ENCODE peak calls at places on chromosomes 3 and 15, in eight cellular contexts. One of them, this sample, is unnamed.
A peak's percentile ranks its signal among the peaks of the same experiment; 100 is the strongest.

GRCh38 chr3:196127308-196128040 is 45.6 kb upstream of the TFRC start:
- DNase-seq in Jurkat, Clone E6-1: peak; percentile 67
- DNase-seq in HEK293T: no peak
- DNase-seq in GM10248: no peak
- DNase-seq in neural crest cell: no peak
- DNase-seq in G401: no peak
- DNase-seq in ovary: no peak
- DNase-seq in pancreas: no peak
- DNase-seq in this sample: no peak

GRCh38 chr3:196406806-196407470 is 25.3 kb downstream of the UBXN7 start:
- DNase-seq in Jurkat, Clone E6-1: no peak
- DNase-seq in HEK293T: no peak
- DNase-seq in GM10248: no peak
- DNase-seq in neural crest cell: no peak
- DNase-seq in G401: peak; percentile 41
- DNase-seq in ovary: no peak
- DNase-seq in pancreas: no peak
- DNase-seq in this sample: peak; percentile 25

GRCh38 chr3:109275702-109276293 is 40.5 kb downstream of the DPPA2 start:
- DNase-seq in Jurkat, Clone E6-1: no peak
- DNase-seq in HEK293T: peak; percentile 41
- DNase-seq in GM10248: no peak
- DNase-seq in neural crest cell: peak; percentile 58
- DNase-seq in G401: no peak
- DNase-seq in ovary: no peak
- DNase-seq in pancreas: peak; percentile 11
- DNase-seq in this sample: peak; percentile 2

GRCh38 chr15:41465822-41466421 is 27.8 kb upstream of the ITPKA start:
- DNase-seq in Jurkat, Clone E6-1: peak; percentile 55
- DNase-seq in HEK293T: peak; percentile 36
- DNase-seq in GM10248: peak; percentile 52
- DNase-seq in neural crest cell: peak; percentile 34
- DNase-seq in G401: peak; percentile 54
- DNase-seq in ovary: no peak
- DNase-seq in pancreas: no peak
- DNase-seq in this sample: peak; percentile 65

GRCh38 chr3:7640787-7641186 is 779.9 kb downstream of the GRM7 start:
- DNase-seq in Jurkat, Clone E6-1: no peak
- DNase-seq in HEK293T: no peak
- DNase-seq in GM10248: no peak
- DNase-seq in neural crest cell: no peak
- DNase-seq in G401: no peak
- DNase-seq in ovary: no peak
- DNase-seq in pancreas: no peak
- DNase-seq in this sample: no peak

GRCh38 chr3:119637679-119638525 is 22.5 kb downstream of the POPDC2 start:
- DNase-seq in Jurkat, Clone E6-1: no peak
- DNase-seq in HEK293T: no peak
- DNase-seq in GM10248: peak; percentile 39
- DNase-seq in neural crest cell: no peak
- DNase-seq in G401: no peak
- DNase-seq in ovary: no peak
- DNase-seq in pancreas: no peak
- DNase-seq in this sample: no peak

GRCh38 chr3:143208976-143209714 is 89.6 kb downstream of the CHST2 start:
- DNase-seq in Jurkat, Clone E6-1: peak; percentile 60
- DNase-seq in HEK293T: no peak
- DNase-seq in GM10248: no peak
- DNase-seq in neural crest cell: no peak
- DNase-seq in G401: no peak
- DNase-seq in ovary: no peak
- DNase-seq in pancreas: no peak
- DNase-seq in this sample: no peak

GRCh38 chr3:189277711-189278110 is 105.9 kb downstream of the TPRG1 start:
- DNase-seq in Jurkat, Clone E6-1: no peak
- DNase-seq in HEK293T: no peak
- DNase-seq in GM10248: no peak
- DNase-seq in neural crest cell: no peak
- DNase-seq in G401: no peak
- DNase-seq in ovary: no peak
- DNase-seq in pancreas: no peak
- DNase-seq in this sample: no peak

GRCh38 chr3:24360946-24361345 is 133.7 kb downstream of the THRB start:
- DNase-seq in Jurkat, Clone E6-1: no peak
- DNase-seq in HEK293T: no peak
- DNase-seq in GM10248: no peak
- DNase-seq in neural crest cell: no peak
- DNase-seq in G401: no peak
- DNase-seq in ovary: no peak
- DNase-seq in pancreas: no peak
- DNase-seq in this sample: no peak

GRCh38 chr3:46372492-46373359 is 2.0 kb downstream of the CCR5 start:
- DNase-seq in Jurkat, Clone E6-1: peak; percentile 54
- DNase-seq in HEK293T: peak; percentile 32
- DNase-seq in GM10248: no peak
- DNase-seq in neural crest cell: no peak
- DNase-seq in G401: peak; percentile 18
- DNase-seq in ovary: no peak
- DNase-seq in pancreas: no peak
- DNase-seq in this sample: peak; percentile 34

GRCh38 chr15:69760890-69761568 is 308.4 kb downstream of the RPLP1 start:
- DNase-seq in Jurkat, Clone E6-1: peak; percentile 81
- DNase-seq in HEK293T: no peak
- DNase-seq in GM10248: peak; percentile 65
- DNase-seq in neural crest cell: no peak
- DNase-seq in G401: no peak
- DNase-seq in ovary: peak; percentile 72
- DNase-seq in pancreas: no peak
- DNase-seq in this sample: no peak

GRCh38 chr15:41855121-41855941 is 16.7 kb downstream of the PLA2G4B start:
- DNase-seq in Jurkat, Clone E6-1: no peak
- DNase-seq in HEK293T: no peak
- DNase-seq in GM10248: no peak
- DNase-seq in neural crest cell: no peak
- DNase-seq in G401: peak; percentile 62
- DNase-seq in ovary: no peak
- DNase-seq in pancreas: no peak
- DNase-seq in this sample: no peak

GRCh38 chr15:66940368-66940767 is 125.0 kb upstream of the SMAD3 start:
- DNase-seq in Jurkat, Clone E6-1: no peak
- DNase-seq in HEK293T: no peak
- DNase-seq in GM10248: peak; percentile 50
- DNase-seq in neural crest cell: no peak
- DNase-seq in G401: no peak
- DNase-seq in ovary: no peak
- DNase-seq in pancreas: no peak
- DNase-seq in this sample: no peak

GRCh38 chr3:56468184-56469106 is at the start of gene ERC2:
- DNase-seq in Jurkat, Clone E6-1: no peak
- DNase-seq in HEK293T: peak; percentile 86
- DNase-seq in GM10248: no peak
- DNase-seq in neural crest cell: peak; percentile 78
- DNase-seq in G401: peak; percentile 76
- DNase-seq in ovary: peak; percentile 40
- DNase-seq in pancreas: peak; percentile 59
- DNase-seq in this sample: peak; percentile 68

GRCh38 chr3:61110576-61110975 is 140.7 kb downstream of the FHIT start:
- DNase-seq in Jurkat, Clone E6-1: no peak
- DNase-seq in HEK293T: no peak
- DNase-seq in GM10248: peak; percentile 30
- DNase-seq in neural crest cell: no peak
- DNase-seq in G401: no peak
- DNase-seq in ovary: no peak
- DNase-seq in pancreas: no peak
- DNase-seq in this sample: no peak

GRCh38 chr15:63354771-63355650 is 26.6 kb downstream of the CA12 start:
- DNase-seq in Jurkat, Clone E6-1: no peak
- DNase-seq in HEK293T: no peak
- DNase-seq in GM10248: no peak
- DNase-seq in neural crest cell: no peak
- DNase-seq in G401: no peak
- DNase-seq in ovary: no peak
- DNase-seq in pancreas: no peak
- DNase-seq in this sample: no peak

GRCh38 chr15:42508263-42508690 is 12.8 kb downstream of the SNAP23 start:
- DNase-seq in Jurkat, Clone E6-1: no peak
- DNase-seq in HEK293T: no peak
- DNase-seq in GM10248: no peak
- DNase-seq in neural crest cell: no peak
- DNase-seq in G401: no peak
- DNase-seq in ovary: peak; percentile 65
- DNase-seq in pancreas: no peak
- DNase-seq in this sample: no peak

GRCh38 chr3:69082805-69083204 is 1.9 kb upstream of the ARL6IP5 start:
- DNase-seq in Jurkat, Clone E6-1: peak; percentile 28
- DNase-seq in HEK293T: no peak
- DNase-seq in GM10248: peak; percentile 62
- DNase-seq in neural crest cell: no peak
- DNase-seq in G401: no peak
- DNase-seq in ovary: no peak
- DNase-seq in pancreas: no peak
- DNase-seq in this sample: no peak

GRCh38 chr3:154932633-154933032 is 147.5 kb upstream of the MME start:
- DNase-seq in Jurkat, Clone E6-1: no peak
- DNase-seq in HEK293T: no peak
- DNase-seq in GM10248: no peak
- DNase-seq in neural crest cell: no peak
- DNase-seq in G401: no peak
- DNase-seq in ovary: no peak
- DNase-seq in pancreas: no peak
- DNase-seq in this sample: no peak

GRCh38 chr15:89971592-89971997 is 29.5 kb upstream of the ZNF710 start:
- DNase-seq in Jurkat, Clone E6-1: peak; percentile 71
- DNase-seq in HEK293T: peak; percentile 89
- DNase-seq in GM10248: peak; percentile 73
- DNase-seq in neural crest cell: peak; percentile 65
- DNase-seq in G401: peak; percentile 51
- DNase-seq in ovary: peak; percentile 28
- DNase-seq in pancreas: peak; percentile 77
- DNase-seq in this sample: peak; percentile 65

GRCh38 chr15:101028321-101028720 is 109.2 kb downstream of the LRRK1 start:
- DNase-seq in Jurkat, Clone E6-1: no peak
- DNase-seq in HEK293T: no peak
- DNase-seq in GM10248: no peak
- DNase-seq in neural crest cell: no peak
- DNase-seq in G401: no peak
- DNase-seq in ovary: peak; percentile 8
- DNase-seq in pancreas: no peak
- DNase-seq in this sample: no peak

GRCh38 chr15:25170113-25170731 is 215.4 kb downstream of the SNRPN start:
- DNase-seq in Jurkat, Clone E6-1: no peak
- DNase-seq in HEK293T: no peak
- DNase-seq in GM10248: no peak
- DNase-seq in neural crest cell: no peak
- DNase-seq in G401: no peak
- DNase-seq in ovary: peak; percentile 8
- DNase-seq in pancreas: peak; percentile 6
- DNase-seq in this sample: no peak

GRCh38 chr3:153089620-153090019 is 72.4 kb upstream of the RAP2B start:
- DNase-seq in Jurkat, Clone E6-1: no peak
- DNase-seq in HEK293T: no peak
- DNase-seq in GM10248: no peak
- DNase-seq in neural crest cell: no peak
- DNase-seq in G401: no peak
- DNase-seq in ovary: no peak
- DNase-seq in pancreas: no peak
- DNase-seq in this sample: no peak

GRCh38 chr15:81888748-81889479 is 156.9 kb downstream of the MEX3B start:
- DNase-seq in Jurkat, Clone E6-1: no peak
- DNase-seq in HEK293T: no peak
- DNase-seq in GM10248: no peak
- DNase-seq in neural crest cell: no peak
- DNase-seq in G401: no peak
- DNase-seq in ovary: no peak
- DNase-seq in pancreas: no peak
- DNase-seq in this sample: no peak

GRCh38 chr3:132417695-132418520 is 606 bp downstream of the DNAJC13 start:
- DNase-seq in Jurkat, Clone E6-1: peak; percentile 44
- DNase-seq in HEK293T: peak; percentile 57
- DNase-seq in GM10248: peak; percentile 57
- DNase-seq in neural crest cell: no peak
- DNase-seq in G401: peak; percentile 48
- DNase-seq in ovary: peak; percentile 29
- DNase-seq in pancreas: peak; percentile 60
- DNase-seq in this sample: peak; percentile 53

GRCh38 chr3:170632780-170633179 is 46.9 kb upstream of the SLC7A14 start:
- DNase-seq in Jurkat, Clone E6-1: no peak
- DNase-seq in HEK293T: no peak
- DNase-seq in GM10248: peak; percentile 73
- DNase-seq in neural crest cell: no peak
- DNase-seq in G401: no peak
- DNase-seq in ovary: no peak
- DNase-seq in pancreas: no peak
- DNase-seq in this sample: no peak

GRCh38 chr3:75180945-75181298 is 483.2 kb upstream of the FRG2C start:
- DNase-seq in Jurkat, Clone E6-1: no peak
- DNase-seq in HEK293T: no peak
- DNase-seq in GM10248: no peak
- DNase-seq in neural crest cell: no peak
- DNase-seq in G401: no peak
- DNase-seq in ovary: no peak
- DNase-seq in pancreas: no peak
- DNase-seq in this sample: no peak

GRCh38 chr3:107431048-107431297 is 53.7 kb downstream of the CCDC54 start:
- DNase-seq in Jurkat, Clone E6-1: no peak
- DNase-seq in HEK293T: no peak
- DNase-seq in GM10248: no peak
- DNase-seq in neural crest cell: no peak
- DNase-seq in G401: peak; percentile 66
- DNase-seq in ovary: peak; percentile 58
- DNase-seq in pancreas: no peak
- DNase-seq in this sample: no peak

GRCh38 chr15:73983773-73984172 is 8.3 kb downstream of the STOML1 start:
- DNase-seq in Jurkat, Clone E6-1: no peak
- DNase-seq in HEK293T: no peak
- DNase-seq in GM10248: no peak
- DNase-seq in neural crest cell: no peak
- DNase-seq in G401: no peak
- DNase-seq in ovary: no peak
- DNase-seq in pancreas: no peak
- DNase-seq in this sample: no peak

GRCh38 chr15:94080416-94080815 is 150.9 kb upstream of the MCTP2 start:
- DNase-seq in Jurkat, Clone E6-1: no peak
- DNase-seq in HEK293T: no peak
- DNase-seq in GM10248: no peak
- DNase-seq in neural crest cell: no peak
- DNase-seq in G401: no peak
- DNase-seq in ovary: no peak
- DNase-seq in pancreas: no peak
- DNase-seq in this sample: no peak

GRCh38 chr3:18124501-18124900 is 300.6 kb downstream of the SATB1 start:
- DNase-seq in Jurkat, Clone E6-1: no peak
- DNase-seq in HEK293T: no peak
- DNase-seq in GM10248: no peak
- DNase-seq in neural crest cell: no peak
- DNase-seq in G401: no peak
- DNase-seq in ovary: no peak
- DNase-seq in pancreas: no peak
- DNase-seq in this sample: no peak

GRCh38 chr3:17039579-17039978 is 154.8 kb downstream of the PLCL2 start:
- DNase-seq in Jurkat, Clone E6-1: no peak
- DNase-seq in HEK293T: no peak
- DNase-seq in GM10248: no peak
- DNase-seq in neural crest cell: no peak
- DNase-seq in G401: peak; percentile 50
- DNase-seq in ovary: no peak
- DNase-seq in pancreas: no peak
- DNase-seq in this sample: no peak

GRCh38 chr3:100221159-100221558 is 39.6 kb upstream of the TBC1D23 start:
- DNase-seq in Jurkat, Clone E6-1: peak; percentile 12
- DNase-seq in HEK293T: no peak
- DNase-seq in GM10248: no peak
- DNase-seq in neural crest cell: no peak
- DNase-seq in G401: no peak
- DNase-seq in ovary: no peak
- DNase-seq in pancreas: no peak
- DNase-seq in this sample: no peak